ENCODE peak calls at places on chromosome 5, in six cellular contexts. One of them, this sample, is unnamed.

GRCh38 chr5:56951131-56951945 is 585 bp downstream of the MIER3 start:
- DNase-seq in CD8-positive, alpha-beta T cell: no peak
- DNase-seq in PC-3: no peak
- DNase-seq in H9: peak; percentile 45
- DNase-seq in lower lobe of right lung: peak; percentile 49
- DNase-seq in left ventricle myocardium inferior: peak; percentile 20
- DNase-seq in this sample: no peak

GRCh38 chr5:123181394-123181801 is 92.4 kb downstream of the PRDM6 start:
- DNase-seq in CD8-positive, alpha-beta T cell: no peak
- DNase-seq in lower lobe of right lung: no peak
- DNase-seq in PC-3: no peak
- DNase-seq in H9: no peak
- DNase-seq in left ventricle myocardium inferior: no peak
- DNase-seq in this sample: no peak

GRCh38 chr5:98796197-98796972 is 22.9 kb downstream of the RGMB start:
- DNase-seq in H9: peak; percentile 48
- DNase-seq in left ventricle myocardium inferior: no peak
- DNase-seq in lower lobe of right lung: no peak
- DNase-seq in CD8-positive, alpha-beta T cell: peak; percentile 21
- DNase-seq in PC-3: peak; percentile 90
- DNase-seq in this sample: no peak

GRCh38 chr5:63145167-63145566 is 566.5 kb downstream of the LRRC70 start:
- DNase-seq in CD8-positive, alpha-beta T cell: no peak
- DNase-seq in H9: no peak
- DNase-seq in PC-3: no peak
- DNase-seq in lower lobe of right lung: no peak
- DNase-seq in left ventricle myocardium inferior: peak; percentile 12
- DNase-seq in this sample: no peak

GRCh38 chr5:73640861-73641320 is 14.9 kb downstream of the ARHGEF28 start:
- DNase-seq in H9: no peak
- DNase-seq in lower lobe of right lung: no peak
- DNase-seq in left ventricle myocardium inferior: no peak
- DNase-seq in CD8-positive, alpha-beta T cell: no peak
- DNase-seq in PC-3: no peak
- DNase-seq in this sample: no peak

GRCh38 chr5:22250528-22250927 is 602.6 kb downstream of the CDH12 start:
- DNase-seq in H9: no peak
- DNase-seq in PC-3: no peak
- DNase-seq in left ventricle myocardium inferior: no peak
- DNase-seq in lower lobe of right lung: no peak
- DNase-seq in CD8-positive, alpha-beta T cell: no peak
- DNase-seq in this sample: no peak

GRCh38 chr5:176394096-176394495 is 5.5 kb downstream of the HIGD2A start:
- DNase-seq in left ventricle myocardium inferior: no peak
- DNase-seq in CD8-positive, alpha-beta T cell: no peak
- DNase-seq in H9: no peak
- DNase-seq in PC-3: no peak
- DNase-seq in lower lobe of right lung: no peak
- DNase-seq in this sample: no peak

GRCh38 chr5:119996128-119996527 is 366.8 kb downstream of the FAM170A start:
- DNase-seq in PC-3: peak; percentile 37
- DNase-seq in lower lobe of right lung: no peak
- DNase-seq in left ventricle myocardium inferior: no peak
- DNase-seq in H9: no peak
- DNase-seq in CD8-positive, alpha-beta T cell: no peak
- DNase-seq in this sample: no peak

GRCh38 chr5:32229586-32229985 is 55.5 kb upstream of the GOLPH3 start:
- DNase-seq in CD8-positive, alpha-beta T cell: no peak
- DNase-seq in PC-3: no peak
- DNase-seq in lower lobe of right lung: no peak
- DNase-seq in left ventricle myocardium inferior: no peak
- DNase-seq in H9: no peak
- DNase-seq in this sample: no peak

GRCh38 chr5:163407034-163407652 is 30.3 kb upstream of the CCNG1 start:
- DNase-seq in lower lobe of right lung: no peak
- DNase-seq in CD8-positive, alpha-beta T cell: no peak
- DNase-seq in left ventricle myocardium inferior: no peak
- DNase-seq in H9: no peak
- DNase-seq in PC-3: peak; percentile 41
- DNase-seq in this sample: no peak

GRCh38 chr5:64295100-64295499 is 129.5 kb downstream of the RNF180 start:
- DNase-seq in PC-3: no peak
- DNase-seq in left ventricle myocardium inferior: no peak
- DNase-seq in H9: no peak
- DNase-seq in lower lobe of right lung: no peak
- DNase-seq in CD8-positive, alpha-beta T cell: no peak
- DNase-seq in this sample: no peak

GRCh38 chr5:64873441-64873840 is 104.7 kb downstream of the CWC27 start:
- DNase-seq in H9: no peak
- DNase-seq in PC-3: no peak
- DNase-seq in CD8-positive, alpha-beta T cell: no peak
- DNase-seq in left ventricle myocardium inferior: no peak
- DNase-seq in lower lobe of right lung: no peak
- DNase-seq in this sample: no peak

GRCh38 chr5:149466457-149466972 is 84.7 kb downstream of the CSNK1A1 start:
- DNase-seq in H9: no peak
- DNase-seq in PC-3: peak; percentile 66
- DNase-seq in CD8-positive, alpha-beta T cell: no peak
- DNase-seq in left ventricle myocardium inferior: no peak
- DNase-seq in lower lobe of right lung: no peak
- DNase-seq in this sample: no peak

GRCh38 chr5:135135530-135136201 is 101.6 kb upstream of the PITX1 start:
- DNase-seq in left ventricle myocardium inferior: peak; percentile 44
- DNase-seq in lower lobe of right lung: peak; percentile 65
- DNase-seq in CD8-positive, alpha-beta T cell: no peak
- DNase-seq in PC-3: peak; percentile 66
- DNase-seq in H9: no peak
- DNase-seq in this sample: no peak

GRCh38 chr5:135139397-135140134 is 105.5 kb upstream of the PITX1 start:
- DNase-seq in left ventricle myocardium inferior: no peak
- DNase-seq in lower lobe of right lung: no peak
- DNase-seq in CD8-positive, alpha-beta T cell: no peak
- DNase-seq in PC-3: peak; percentile 70
- DNase-seq in H9: no peak
- DNase-seq in this sample: no peak

GRCh38 chr5:135134686-135135381 is 100.8 kb upstream of the PITX1 start:
- DNase-seq in left ventricle myocardium inferior: no peak
- DNase-seq in CD8-positive, alpha-beta T cell: no peak
- DNase-seq in lower lobe of right lung: no peak
- DNase-seq in H9: no peak
- DNase-seq in PC-3: no peak
- DNase-seq in this sample: no peak

GRCh38 chr5:135138116-135138850 is 104.3 kb upstream of the PITX1 start:
- DNase-seq in left ventricle myocardium inferior: no peak
- DNase-seq in lower lobe of right lung: no peak
- DNase-seq in PC-3: peak; percentile 54
- DNase-seq in H9: no peak
- DNase-seq in CD8-positive, alpha-beta T cell: no peak
- DNase-seq in this sample: no peak

GRCh38 chr5:135137146-135137915 is 103.3 kb upstream of the PITX1 start:
- DNase-seq in H9: no peak
- DNase-seq in left ventricle myocardium inferior: no peak
- DNase-seq in CD8-positive, alpha-beta T cell: no peak
- DNase-seq in lower lobe of right lung: no peak
- DNase-seq in PC-3: no peak
- DNase-seq in this sample: no peak
- H3K27ac ChIP-seq in H9: no peak overlapping the region
- H3K27ac ChIP-seq in left ventricle myocardium inferior: no peak overlapping the region
- H3K27ac ChIP-seq in CD8-positive, alpha-beta T cell: no peak overlapping the region
- H3K27ac ChIP-seq in lower lobe of right lung: no peak overlapping the region
- H3K27ac ChIP-seq in PC-3: peak overlapping the region; percentile 46
- H3K27ac ChIP-seq in this sample: no peak overlapping the region

GRCh38 chr5:127517110-127517479 is 345 bp upstream of the PRRC1 start:
- DNase-seq in CD8-positive, alpha-beta T cell: no peak
- DNase-seq in H9: no peak
- DNase-seq in lower lobe of right lung: no peak
- DNase-seq in PC-3: no peak
- DNase-seq in left ventricle myocardium inferior: peak; percentile 17
- DNase-seq in this sample: no peak
- H3K27ac ChIP-seq in CD8-positive, alpha-beta T cell: peak overlapping the region; percentile 10
- H3K27ac ChIP-seq in H9: no peak overlapping the region
- H3K27ac ChIP-seq in lower lobe of right lung: no peak overlapping the region
- H3K27ac ChIP-seq in PC-3: no peak overlapping the region
- H3K27ac ChIP-seq in left ventricle myocardium inferior: peak overlapping the region; percentile 79
- H3K27ac ChIP-seq in this sample: peak overlapping the region; percentile 44

DNA sequence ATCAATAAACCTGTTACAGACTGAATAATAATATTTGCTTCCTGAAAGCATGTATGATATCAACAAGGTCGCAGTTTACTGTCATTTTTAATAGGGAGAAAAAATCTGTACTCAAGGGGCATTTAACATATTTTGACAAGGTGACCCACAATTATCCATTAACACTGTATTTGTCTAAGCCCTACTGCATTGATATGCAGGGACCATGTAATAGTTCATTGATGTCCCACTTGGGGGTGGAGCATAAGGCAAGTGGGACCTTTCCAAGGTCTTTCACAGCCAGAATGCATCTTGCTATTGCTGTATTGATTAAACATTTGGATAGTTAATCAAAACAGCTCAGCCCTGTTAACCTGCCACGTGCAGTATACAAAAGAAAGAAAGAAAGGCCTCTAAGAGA is 502.0 kb downstream of the NR2F1-AS1 start:
- DNase-seq in H9: no peak
- DNase-seq in CD8-positive, alpha-beta T cell: no peak
- DNase-seq in PC-3: no peak
- DNase-seq in lower lobe of right lung: no peak
- DNase-seq in left ventricle myocardium inferior: no peak
- DNase-seq in this sample: no peak
- H3K27ac ChIP-seq in H9: no peak overlapping the region
- H3K27ac ChIP-seq in CD8-positive, alpha-beta T cell: no peak overlapping the region
- H3K27ac ChIP-seq in PC-3: peak overlapping the region; percentile 90
- H3K27ac ChIP-seq in lower lobe of right lung: no peak overlapping the region
- H3K27ac ChIP-seq in left ventricle myocardium inferior: peak overlapping the region; percentile 73
- H3K27ac ChIP-seq in this sample: no peak overlapping the region

GRCh38 chr5:126741361-126741760 is 35.6 kb upstream of the LMNB1 start:
- DNase-seq in left ventricle myocardium inferior: no peak
- DNase-seq in CD8-positive, alpha-beta T cell: no peak
- DNase-seq in PC-3: no peak
- DNase-seq in H9: no peak
- DNase-seq in lower lobe of right lung: no peak
- DNase-seq in this sample: no peak
- H3K27ac ChIP-seq in left ventricle myocardium inferior: no peak overlapping the region
- H3K27ac ChIP-seq in CD8-positive, alpha-beta T cell: no peak overlapping the region
- H3K27ac ChIP-seq in PC-3: no peak overlapping the region
- H3K27ac ChIP-seq in H9: no peak overlapping the region
- H3K27ac ChIP-seq in lower lobe of right lung: no peak overlapping the region
- H3K27ac ChIP-seq in this sample: no peak overlapping the region

DNA sequence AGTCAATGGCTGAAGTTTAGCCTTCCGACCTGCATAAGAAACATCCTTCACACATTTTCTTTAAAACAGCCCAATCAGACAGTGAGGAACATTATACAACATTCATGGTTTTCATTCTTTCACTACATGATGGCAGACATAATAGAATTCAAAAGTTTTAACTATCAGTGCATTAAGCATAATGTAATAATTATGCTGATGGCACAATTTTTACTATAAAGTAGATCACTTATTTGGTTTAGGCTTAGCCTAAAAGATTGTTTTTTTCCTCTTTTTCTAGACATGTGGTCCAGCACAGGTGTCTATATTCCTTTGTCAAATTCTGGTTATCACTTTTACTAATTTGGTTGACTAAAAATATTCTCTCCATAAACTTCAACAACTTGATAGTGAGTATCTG is 46.5 kb downstream of the EFNA5 start:
- DNase-seq in left ventricle myocardium inferior: no peak
- DNase-seq in H9: no peak
- DNase-seq in PC-3: no peak
- DNase-seq in lower lobe of right lung: no peak
- DNase-seq in CD8-positive, alpha-beta T cell: no peak
- DNase-seq in this sample: no peak
- H3K27ac ChIP-seq in left ventricle myocardium inferior: no peak overlapping the region
- H3K27ac ChIP-seq in H9: no peak overlapping the region
- H3K27ac ChIP-seq in PC-3: no peak overlapping the region
- H3K27ac ChIP-seq in lower lobe of right lung: no peak overlapping the region
- H3K27ac ChIP-seq in CD8-positive, alpha-beta T cell: no peak overlapping the region
- H3K27ac ChIP-seq in this sample: no peak overlapping the region

DNA sequence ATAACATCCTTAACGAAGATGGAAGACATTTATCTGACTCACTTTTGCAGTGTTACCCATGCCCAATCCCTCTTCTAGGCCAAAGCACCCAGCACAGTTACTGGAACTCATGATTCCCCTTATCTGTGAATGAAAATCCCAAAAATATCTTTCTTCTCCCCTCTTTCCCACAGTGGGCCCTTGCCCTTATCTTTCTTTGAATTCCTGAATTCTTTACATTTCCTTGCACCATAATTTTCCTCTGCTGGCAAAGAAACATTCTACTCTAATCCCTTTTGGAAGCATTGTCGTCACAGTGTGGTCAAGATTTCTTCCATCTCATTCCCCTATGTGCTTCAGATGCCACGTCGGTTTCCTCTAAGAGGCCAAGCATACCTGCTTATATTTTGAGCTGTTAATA is 135.9 kb upstream of the LIFR start:
- DNase-seq in PC-3: no peak
- DNase-seq in lower lobe of right lung: no peak
- DNase-seq in CD8-positive, alpha-beta T cell: no peak
- DNase-seq in left ventricle myocardium inferior: no peak
- DNase-seq in H9: no peak
- DNase-seq in this sample: no peak
- H3K27ac ChIP-seq in PC-3: no peak overlapping the region
- H3K27ac ChIP-seq in lower lobe of right lung: no peak overlapping the region
- H3K27ac ChIP-seq in CD8-positive, alpha-beta T cell: no peak overlapping the region
- H3K27ac ChIP-seq in left ventricle myocardium inferior: no peak overlapping the region
- H3K27ac ChIP-seq in H9: no peak overlapping the region
- H3K27ac ChIP-seq in this sample: no peak overlapping the region

GRCh38 chr5:138841531-138841930 is 33.6 kb downstream of the LRRTM2 start:
- DNase-seq in PC-3: no peak
- DNase-seq in left ventricle myocardium inferior: no peak
- DNase-seq in H9: no peak
- DNase-seq in lower lobe of right lung: no peak
- DNase-seq in CD8-positive, alpha-beta T cell: no peak
- DNase-seq in this sample: no peak

GRCh38 chr5:138843789-138844461 is 31.2 kb downstream of the LRRTM2 start:
- DNase-seq in PC-3: no peak
- DNase-seq in left ventricle myocardium inferior: no peak
- DNase-seq in lower lobe of right lung: no peak
- DNase-seq in H9: no peak
- DNase-seq in CD8-positive, alpha-beta T cell: no peak
- DNase-seq in this sample: no peak

GRCh38 chr5:138840100-138840499 is 35.0 kb downstream of the LRRTM2 start:
- DNase-seq in left ventricle myocardium inferior: no peak
- DNase-seq in H9: no peak
- DNase-seq in CD8-positive, alpha-beta T cell: no peak
- DNase-seq in PC-3: no peak
- DNase-seq in lower lobe of right lung: no peak
- DNase-seq in this sample: no peak

GRCh38 chr5:138849439-138849838 is 25.7 kb downstream of the LRRTM2 start:
- DNase-seq in PC-3: no peak
- DNase-seq in CD8-positive, alpha-beta T cell: no peak
- DNase-seq in lower lobe of right lung: no peak
- DNase-seq in H9: no peak
- DNase-seq in left ventricle myocardium inferior: no peak
- DNase-seq in this sample: no peak

GRCh38 chr5:138844812-138845513 is 30.2 kb downstream of the LRRTM2 start:
- DNase-seq in left ventricle myocardium inferior: no peak
- DNase-seq in CD8-positive, alpha-beta T cell: no peak
- DNase-seq in lower lobe of right lung: no peak
- DNase-seq in PC-3: no peak
- DNase-seq in H9: no peak
- DNase-seq in this sample: no peak
- H3K27ac ChIP-seq in left ventricle myocardium inferior: peak overlapping the region; percentile 16
- H3K27ac ChIP-seq in CD8-positive, alpha-beta T cell: no peak overlapping the region
- H3K27ac ChIP-seq in lower lobe of right lung: peak overlapping the region; percentile 13
- H3K27ac ChIP-seq in PC-3: no peak overlapping the region
- H3K27ac ChIP-seq in H9: no peak overlapping the region
- H3K27ac ChIP-seq in this sample: no peak overlapping the region

This sample was measured in effector memory CD4-positive, alpha-beta T cell.